ENCODE peak calls at places on chromosomes 13 and 19, in four cellular contexts. D is amniotic epithelial cell, Y is cardiac muscle cell, J is epithelial cell of esophagus. T is an unnamed sample.
A peak's percentile ranks its signal among the peaks of the same experiment; 100 is the strongest.

GRCh38 chr19:18790566-18791314 is at the start of gene COMP:
- DNase-seq in D (no peak), Y (no peak), J (no peak), T (no peak)

GRCh38 chr13:52808842-52809219 is 39.6 kb downstream of the PCDH8 start:
- DNase-seq in D (no peak), Y (no peak), J (no peak), T (no peak)

GRCh38 chr13:46479691-46480090 is 73.3 kb upstream of the LRCH1 start:
- DNase-seq in D (no peak), Y (no peak), J (no peak), T (no peak)

GRCh38 chr13:80989241-80989640 is 648.3 kb upstream of the SPRY2 start:
- DNase-seq in D (no peak), Y (no peak), J (no peak), T (no peak)

GRCh38 chr19:10214784-10215183 is 16.3 kb downstream of the S1PR2 start:
- DNase-seq in D (peak; percentile 50), Y (no peak), J (peak; percentile 83), T (no peak)

GRCh38 chr19:7852851-7853759 is 21.1 kb downstream of the PRR36 start:
- DNase-seq in D (peak; percentile 40), Y (peak; percentile 85), J (peak; percentile 81), T (peak; percentile 72)

GRCh38 chr13:44648392-44649117 is 72.4 kb upstream of the TSC22D1 start:
- DNase-seq in D (no peak), Y (no peak), J (peak; percentile 42), T (no peak)

GRCh38 chr19:53977429-53977990 is 13.9 kb upstream of the CACNG6 start:
- DNase-seq in D (peak; percentile 91), Y (peak; percentile 91), J (peak; percentile 68), T (peak; percentile 64)

GRCh38 chr19:28987177-28987576 is 225.8 kb downstream of the UQCRFS1 start:
- DNase-seq in D (no peak), Y (no peak), J (no peak), T (no peak)

T was measured in neural crest cell.